ENCODE peak calls at places on chromosome X, in four cellular contexts. A is spleen, Z is ovary, Q is PC-3. O is an unnamed sample.

GRCh38 chrX:154398668-154399526 is 720 bp downstream of the RPL10 start:
- DNase-seq in Z (peak), A (peak), Q (peak), O (peak)

GRCh38 chrX:112753116-112753515 is 73.4 kb upstream of the LHFPL1 start:
- DNase-seq in A (no peak), Q (no peak), Z (no peak), O (no peak)

GRCh38 chrX:141142946-141143345 is 34.0 kb downstream of the LDOC1 start:
- DNase-seq in A (no peak), Z (no peak), Q (no peak), O (no peak)

GRCh38 chrX:45614853-45615252 is 414.2 kb upstream of the DIPK2B start:
- DNase-seq in Z (no peak), A (no peak), Q (no peak), O (no peak)

GRCh38 chrX:18973527-18974192 is 10.3 kb downstream of the PHKA2 start:
- DNase-seq in A (no peak), Q (peak), Z (no peak), O (no peak)

GRCh38 chrX:13666836-13667235 is 13.9 kb downstream of the TCEANC start:
- DNase-seq in Z (no peak), A (no peak), Q (no peak), O (no peak)

GRCh38 chrX:123475068-123475724 is 257.7 kb downstream of the THOC2 start:
- DNase-seq in A (no peak), Q (peak), Z (no peak), O (no peak)

GRCh38 chrX:13087322-13088154 is 43.1 kb upstream of the FAM9C start:
- DNase-seq in Q (peak), Z (no peak), A (no peak), O (no peak)

GRCh38 chrX:66635360-66635759 is 3.5 kb downstream of the EDA2R start:
- DNase-seq in Z (no peak), Q (no peak), A (no peak), O (no peak)

GRCh38 chrX:150414228-150414627 is 51.1 kb downstream of the MAMLD1 start:
- DNase-seq in Z (no peak), Q (no peak), A (no peak), O (no peak)

GRCh38 chrX:19579485-19579884 is 64.2 kb upstream of the MAP3K15 start:
- DNase-seq in A (no peak), Q (peak), Z (no peak), O (no peak)

GRCh38 chrX:150421816-150422215 is 58.7 kb downstream of the MAMLD1 start:
- DNase-seq in Z (peak), Q (no peak), A (no peak), O (no peak)

GRCh38 chrX:29491659-29492058 is 723.7 kb upstream of the MAGEB2 start:
- DNase-seq in A (no peak), Q (no peak), Z (no peak), O (no peak)

GRCh38 chrX:100625985-100626491 is 10.6 kb downstream of the TSPAN6 start:
- DNase-seq in A (no peak), Z (no peak), Q (no peak), O (no peak)

GRCh38 chrX:40303256-40304077 is 205.7 kb upstream of the BCOR start:
- DNase-seq in Z (no peak), A (no peak), Q (no peak), O (no peak)

GRCh38 chrX:88325634-88326033 is 421.4 kb upstream of the CPXCR1 start:
- DNase-seq in Q (no peak), A (no peak), Z (no peak), O (no peak)

GRCh38 chrX:141201962-141202361 is 25.0 kb upstream of the LDOC1 start:
- DNase-seq in A (no peak), Z (no peak), Q (no peak), O (no peak)

GRCh38 chrX:32867781-32868523 is 343.4 kb downstream of the DMD start:
- DNase-seq in A (no peak), Q (no peak), Z (no peak), O (no peak)

GRCh38 chrX:50697691-50698090 is 116.3 kb downstream of the SHROOM4 start:
- DNase-seq in A (no peak), Q (peak), Z (no peak), O (no peak)

GRCh38 chrX:12971282-12972003 is 3.5 kb upstream of the TMSB4X start:
- DNase-seq in Z (peak), A (peak), Q (no peak), O (peak)

GRCh38 chrX:119981286-119982070 is 37.9 kb upstream of the NKAP start:
- DNase-seq in A (no peak), Q (peak), Z (no peak), O (no peak)

DNA sequence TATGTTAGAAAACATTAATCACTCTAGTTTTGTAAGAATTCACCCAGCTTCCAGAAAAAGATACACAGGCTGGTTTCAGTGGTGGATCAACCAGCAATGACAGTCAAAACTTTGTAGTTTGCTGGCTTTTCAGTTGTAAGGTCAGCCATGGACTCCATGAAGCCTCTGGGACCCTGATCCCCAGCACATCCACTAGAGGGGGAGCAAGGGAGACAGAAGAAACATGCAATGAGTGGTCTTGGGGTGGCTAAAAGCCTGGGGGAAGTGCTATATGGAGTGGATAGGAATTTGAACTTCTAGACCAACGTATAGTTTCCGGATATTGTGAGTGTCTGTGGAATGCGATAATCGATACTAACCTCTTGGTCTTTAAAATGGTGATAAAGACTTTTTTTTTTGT is 72.7 kb downstream of the AFF2 start:
- DNase-seq in A (no peak), Q (no peak), Z (no peak), O (no peak)
- H3K27ac ChIP-seq in A (no peak), Q (no peak), Z (no peak), O (no peak)

GRCh38 chrX:134764202-134764785 is 106.0 kb upstream of the PLAC1 start:
- DNase-seq in A (no peak), Q (peak), Z (no peak), O (no peak)
- TF ChIP-seq CTCF in A (no peak), Q (peak), Z (no peak), O (no peak)

GRCh38 chrX:106903856-106904528 is 851 bp upstream of the RIPPLY1 start:
- DNase-seq in Z (no peak), A (no peak), Q (no peak), O (no peak)
- H3K27ac ChIP-seq in Z (no peak), A (no peak), Q (no peak), O (no peak)

DNA sequence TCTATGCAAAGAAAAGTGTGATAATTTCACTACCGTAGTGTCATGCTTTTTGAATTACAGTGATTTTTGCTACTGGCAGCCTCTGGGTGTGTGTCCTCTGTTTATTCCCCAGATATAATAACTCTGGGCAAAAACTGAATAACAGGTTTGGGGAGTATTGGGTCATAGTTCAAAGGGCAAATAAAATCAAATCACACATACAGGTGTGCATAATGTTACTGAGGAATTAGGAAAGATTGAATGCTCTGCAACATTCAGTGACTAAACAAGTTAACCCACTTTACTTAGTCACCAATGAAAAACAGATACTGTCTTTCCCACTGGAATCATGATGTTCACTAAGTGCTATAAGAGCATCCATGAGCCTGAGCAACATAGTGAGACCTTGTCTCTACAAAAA is 224.3 kb downstream of the OPHN1 start:
- DNase-seq in Q (no peak), Z (no peak), A (no peak), O (no peak)
- TF ChIP-seq CTCF in Q (no peak), Z (no peak), A (no peak), O (no peak)